ENCODE peak calls at places on chromosomes 7 and 10, in eight cellular contexts. P is pancreas; M is iPS-NIHi11; S is Right ventricle myocardium superior; K is activated CD8-positive, alpha-beta memory T cell treated with anti-CD3 and anti-CD28 coated beads for 24 hours; Z is activated T-helper 9 cell treated with anti-CD3 and anti-CD28 coated beads, Interleukin-2, amount 50 U/mL, for 16 hours; V is NCI-H460; L is NCI-H345. C is an unnamed sample.

GRCh38 chr10:66778351-66778750 is 147.5 kb upstream of the LRRTM3 start:
- DNase-seq in S (no peak), L (no peak), M (no peak), V (no peak), P (no peak), K (no peak), Z (no peak), C (no peak)

GRCh38 chr10:28281726-28282325 is 21.0 kb downstream of the MPP7 start:
- DNase-seq in Z (no peak), V (no peak), P (peak; percentile 40), K (no peak), M (no peak), S (no peak), L (no peak), C (no peak)

GRCh38 chr10:113751116-113751728 is at the start of gene PLEKHS1:
- DNase-seq in K (no peak), V (no peak), S (no peak), Z (no peak), L (no peak), P (no peak), M (no peak), C (no peak)

GRCh38 chr10:75469018-75469616 is 37.7 kb downstream of the LRMDA start:
- DNase-seq in P (no peak), K (no peak), M (no peak), S (no peak), V (peak; percentile 69), L (no peak), Z (no peak), C (peak; percentile 77)

GRCh38 chr10:28250782-28251181 is 52.1 kb downstream of the MPP7 start:
- DNase-seq in M (no peak), L (no peak), V (no peak), S (no peak), K (no peak), Z (no peak), P (no peak), C (no peak)

GRCh38 chr10:33073641-33074410 is 115.8 kb upstream of the ITGB1 start:
- DNase-seq in P (no peak), S (no peak), L (no peak), Z (no peak), K (no peak), V (no peak), M (no peak), C (no peak)

GRCh38 chr10:8445353-8445752 is 390.9 kb downstream of the GATA3 start:
- DNase-seq in M (no peak), V (no peak), K (no peak), L (no peak), S (no peak), P (no peak), Z (no peak), C (no peak)

GRCh38 chr10:99551158-99551557 is 18.4 kb downstream of the NKX2-3 start:
- DNase-seq in Z (no peak), M (peak; percentile 30), V (no peak), S (no peak), L (peak; percentile 82), K (no peak), P (no peak), C (no peak)

GRCh38 chr7:85022064-85022697 is 164.7 kb downstream of the SEMA3D start:
- DNase-seq in K (no peak), L (no peak), P (no peak), S (no peak), V (no peak), M (no peak), Z (no peak), C (no peak)

GRCh38 chr10:121002586-121003205 is 151.5 kb downstream of the WDR11 start:
- DNase-seq in M (no peak), K (no peak), P (no peak), L (no peak), Z (no peak), V (no peak), S (no peak), C (no peak)

GRCh38 chr7:30575910-30576309 is 18.8 kb upstream of the GARS1 start:
- DNase-seq in L (no peak), S (no peak), M (no peak), K (no peak), P (no peak), V (no peak), Z (no peak), C (no peak)

GRCh38 chr7:155457544-155458316 is at the start of gene EN2:
- DNase-seq in M (peak; percentile 54), Z (no peak), K (peak; percentile 67), P (no peak), V (no peak), S (no peak), L (no peak), C (no peak)

GRCh38 chr7:824664-825063 is 7.6 kb upstream of the SUN1 start:
- DNase-seq in L (no peak), M (no peak), K (no peak), S (peak; percentile 46), V (no peak), Z (no peak), P (no peak), C (no peak)

GRCh38 chr7:117728858-117729257 is 144.4 kb downstream of the CTTNBP2 start:
- DNase-seq in V (no peak), K (no peak), S (no peak), M (no peak), P (no peak), Z (no peak), L (no peak), C (no peak)

GRCh38 chr7:122507591-122507990 is 191.3 kb downstream of the RNF133 start:
- DNase-seq in K (no peak), P (no peak), Z (no peak), M (no peak), L (no peak), S (no peak), V (no peak), C (no peak)